ENCODE peak calls at places on chromosomes 4 and X, in four cellular contexts. One of them, this sample, is unnamed.

GRCh38 chrX:14598330-14598729 is 69.0 kb downstream of the GLRA2 start:
- DNase-seq in amniotic epithelial cell: no peak
- DNase-seq in M059J: no peak
- DNase-seq in nephron progenitor cell: no peak
- DNase-seq in this sample: no peak

GRCh38 chr4:23373269-23373668 is 516.6 kb downstream of the PPARGC1A start:
- DNase-seq in M059J: peak
- DNase-seq in nephron progenitor cell: no peak
- DNase-seq in amniotic epithelial cell: peak
- DNase-seq in this sample: peak

GRCh38 chr4:112214397-112215264 is 17.0 kb upstream of the AP1AR start:
- DNase-seq in nephron progenitor cell: no peak
- DNase-seq in M059J: peak
- DNase-seq in amniotic epithelial cell: peak
- DNase-seq in this sample: no peak

GRCh38 chr4:100981447-100982204 is 365.7 kb downstream of the PPP3CA start:
- DNase-seq in nephron progenitor cell: no peak
- DNase-seq in amniotic epithelial cell: peak
- DNase-seq in M059J: peak
- DNase-seq in this sample: no peak

GRCh38 chr4:84384801-84385582 is 114.1 kb downstream of the NKX6-1 start:
- DNase-seq in nephron progenitor cell: no peak
- DNase-seq in M059J: no peak
- DNase-seq in amniotic epithelial cell: no peak
- DNase-seq in this sample: no peak

GRCh38 chr4:13544556-13545393 is 467 bp upstream of the NKX3-2 start:
- DNase-seq in nephron progenitor cell: peak
- DNase-seq in M059J: peak
- DNase-seq in amniotic epithelial cell: peak
- DNase-seq in this sample: peak

GRCh38 chr4:8737075-8737474 is 134.6 kb downstream of the HMX1 start:
- DNase-seq in nephron progenitor cell: no peak
- DNase-seq in amniotic epithelial cell: no peak
- DNase-seq in M059J: no peak
- DNase-seq in this sample: no peak

GRCh38 chr4:70868778-70869177 is 29.1 kb upstream of the GRSF1 start:
- DNase-seq in M059J: no peak
- DNase-seq in amniotic epithelial cell: no peak
- DNase-seq in nephron progenitor cell: no peak
- DNase-seq in this sample: no peak

GRCh38 chrX:43504394-43504793 is 151.7 kb upstream of the MAOA start:
- DNase-seq in nephron progenitor cell: no peak
- DNase-seq in M059J: peak
- DNase-seq in amniotic epithelial cell: no peak
- DNase-seq in this sample: peak

GRCh38 chrX:118603981-118604380 is 108.4 kb downstream of the DOCK11 start:
- DNase-seq in M059J: peak
- DNase-seq in nephron progenitor cell: peak
- DNase-seq in amniotic epithelial cell: peak
- DNase-seq in this sample: peak

GRCh38 chr4:166144607-166145006 is 271.6 kb downstream of the TLL1 start:
- DNase-seq in amniotic epithelial cell: peak
- DNase-seq in M059J: peak
- DNase-seq in nephron progenitor cell: no peak
- DNase-seq in this sample: peak

GRCh38 chr4:179399054-179399782 is 1957.0 kb upstream of the AGA start:
- DNase-seq in nephron progenitor cell: no peak
- DNase-seq in M059J: peak
- DNase-seq in amniotic epithelial cell: no peak
- DNase-seq in this sample: no peak

GRCh38 chr4:828641-829271 is 2.8 kb upstream of the CPLX1 start:
- DNase-seq in M059J: peak
- DNase-seq in amniotic epithelial cell: peak
- DNase-seq in nephron progenitor cell: no peak
- DNase-seq in this sample: no peak